ENCODE peak calls at places on chromosomes 7 and 10, in ten cellular contexts. One of them, this sample, is unnamed.

GRCh38 chr7:41520445-41520844 is 182.4 kb downstream of the INHBA start:
- DNase-seq in C1 segment of cervical spinal cord: no peak
- DNase-seq in tibial nerve: no peak
- DNase-seq in fibroblast of lung: no peak
- DNase-seq in NCI-H1092: no peak
- DNase-seq in NCI-H2029: no peak
- DNase-seq in ACHN: no peak
- DNase-seq in esophagus squamous epithelium: no peak
- DNase-seq in effector CD4-positive, alpha-beta T cell: no peak
- DNase-seq in CD8-positive, alpha-beta T cell: no peak
- DNase-seq in this sample: no peak

GRCh38 chr10:10911471-10911921 is 106.2 kb upstream of the CELF2 start:
- DNase-seq in fibroblast of lung: peak; percentile 90
- DNase-seq in NCI-H2029: no peak
- DNase-seq in esophagus squamous epithelium: no peak
- DNase-seq in effector CD4-positive, alpha-beta T cell: no peak
- DNase-seq in NCI-H1092: no peak
- DNase-seq in CD8-positive, alpha-beta T cell: no peak
- DNase-seq in C1 segment of cervical spinal cord: no peak
- DNase-seq in ACHN: peak; percentile 93
- DNase-seq in tibial nerve: peak; percentile 52
- DNase-seq in this sample: no peak

GRCh38 chr7:122886357-122887081 is at the start of gene CADPS2:
- DNase-seq in ACHN: peak; percentile 98
- DNase-seq in fibroblast of lung: peak; percentile 90
- DNase-seq in effector CD4-positive, alpha-beta T cell: no peak
- DNase-seq in tibial nerve: peak; percentile 70
- DNase-seq in CD8-positive, alpha-beta T cell: no peak
- DNase-seq in C1 segment of cervical spinal cord: peak; percentile 87
- DNase-seq in esophagus squamous epithelium: no peak
- DNase-seq in NCI-H1092: peak; percentile 85
- DNase-seq in NCI-H2029: peak; percentile 97
- DNase-seq in this sample: peak; percentile 77

GRCh38 chr7:36639826-36640225 is 84.5 kb downstream of the AOAH start:
- DNase-seq in fibroblast of lung: no peak
- DNase-seq in NCI-H1092: no peak
- DNase-seq in CD8-positive, alpha-beta T cell: peak; percentile 21
- DNase-seq in C1 segment of cervical spinal cord: no peak
- DNase-seq in esophagus squamous epithelium: no peak
- DNase-seq in ACHN: no peak
- DNase-seq in effector CD4-positive, alpha-beta T cell: no peak
- DNase-seq in tibial nerve: no peak
- DNase-seq in NCI-H2029: no peak
- DNase-seq in this sample: no peak

GRCh38 chr7:104162081-104162480 is 45.7 kb downstream of the ORC5 start:
- DNase-seq in CD8-positive, alpha-beta T cell: no peak
- DNase-seq in tibial nerve: no peak
- DNase-seq in NCI-H2029: no peak
- DNase-seq in fibroblast of lung: no peak
- DNase-seq in esophagus squamous epithelium: no peak
- DNase-seq in ACHN: no peak
- DNase-seq in effector CD4-positive, alpha-beta T cell: no peak
- DNase-seq in C1 segment of cervical spinal cord: no peak
- DNase-seq in NCI-H1092: no peak
- DNase-seq in this sample: no peak

GRCh38 chr7:36852931-36853330 is 128.6 kb upstream of the AOAH start:
- DNase-seq in tibial nerve: no peak
- DNase-seq in fibroblast of lung: no peak
- DNase-seq in NCI-H1092: no peak
- DNase-seq in NCI-H2029: no peak
- DNase-seq in effector CD4-positive, alpha-beta T cell: no peak
- DNase-seq in esophagus squamous epithelium: no peak
- DNase-seq in ACHN: no peak
- DNase-seq in C1 segment of cervical spinal cord: no peak
- DNase-seq in CD8-positive, alpha-beta T cell: no peak
- DNase-seq in this sample: no peak

GRCh38 chr7:1928555-1929348 is 258.7 kb downstream of the ELFN1 start:
- DNase-seq in NCI-H2029: peak; percentile 73
- DNase-seq in esophagus squamous epithelium: no peak
- DNase-seq in NCI-H1092: no peak
- DNase-seq in C1 segment of cervical spinal cord: no peak
- DNase-seq in CD8-positive, alpha-beta T cell: no peak
- DNase-seq in tibial nerve: no peak
- DNase-seq in fibroblast of lung: no peak
- DNase-seq in effector CD4-positive, alpha-beta T cell: no peak
- DNase-seq in ACHN: no peak
- DNase-seq in this sample: peak; percentile 93

GRCh38 chr7:94697671-94697994 is 41.7 kb upstream of the SGCE start:
- DNase-seq in ACHN: no peak
- DNase-seq in CD8-positive, alpha-beta T cell: no peak
- DNase-seq in NCI-H2029: no peak
- DNase-seq in effector CD4-positive, alpha-beta T cell: no peak
- DNase-seq in esophagus squamous epithelium: no peak
- DNase-seq in NCI-H1092: no peak
- DNase-seq in C1 segment of cervical spinal cord: no peak
- DNase-seq in fibroblast of lung: no peak
- DNase-seq in tibial nerve: no peak
- DNase-seq in this sample: no peak

GRCh38 chr10:14528450-14528849 is 197.7 kb upstream of the FRMD4A start:
- DNase-seq in C1 segment of cervical spinal cord: no peak
- DNase-seq in ACHN: no peak
- DNase-seq in tibial nerve: no peak
- DNase-seq in NCI-H2029: no peak
- DNase-seq in NCI-H1092: no peak
- DNase-seq in CD8-positive, alpha-beta T cell: no peak
- DNase-seq in fibroblast of lung: no peak
- DNase-seq in effector CD4-positive, alpha-beta T cell: no peak
- DNase-seq in esophagus squamous epithelium: no peak
- DNase-seq in this sample: no peak

GRCh38 chr7:120123528-120123927 is 149.4 kb upstream of the KCND2 start:
- DNase-seq in C1 segment of cervical spinal cord: no peak
- DNase-seq in CD8-positive, alpha-beta T cell: no peak
- DNase-seq in effector CD4-positive, alpha-beta T cell: no peak
- DNase-seq in ACHN: no peak
- DNase-seq in NCI-H1092: no peak
- DNase-seq in esophagus squamous epithelium: no peak
- DNase-seq in fibroblast of lung: no peak
- DNase-seq in NCI-H2029: no peak
- DNase-seq in tibial nerve: no peak
- DNase-seq in this sample: no peak

GRCh38 chr7:101582971-101583370 is 46.1 kb downstream of the MYL10 start:
- DNase-seq in ACHN: no peak
- DNase-seq in NCI-H1092: no peak
- DNase-seq in CD8-positive, alpha-beta T cell: no peak
- DNase-seq in fibroblast of lung: no peak
- DNase-seq in NCI-H2029: no peak
- DNase-seq in C1 segment of cervical spinal cord: no peak
- DNase-seq in esophagus squamous epithelium: no peak
- DNase-seq in effector CD4-positive, alpha-beta T cell: no peak
- DNase-seq in tibial nerve: no peak
- DNase-seq in this sample: no peak

GRCh38 chr7:927031-927671 is 27.3 kb downstream of the ADAP1 start:
- DNase-seq in ACHN: no peak
- DNase-seq in effector CD4-positive, alpha-beta T cell: no peak
- DNase-seq in CD8-positive, alpha-beta T cell: no peak
- DNase-seq in NCI-H2029: no peak
- DNase-seq in NCI-H1092: no peak
- DNase-seq in esophagus squamous epithelium: no peak
- DNase-seq in tibial nerve: no peak
- DNase-seq in C1 segment of cervical spinal cord: peak; percentile 27
- DNase-seq in fibroblast of lung: no peak
- DNase-seq in this sample: no peak

GRCh38 chr10:110843796-110844616 is 27.7 kb upstream of the PDCD4 start:
- DNase-seq in NCI-H1092: no peak
- DNase-seq in tibial nerve: no peak
- DNase-seq in esophagus squamous epithelium: no peak
- DNase-seq in ACHN: no peak
- DNase-seq in C1 segment of cervical spinal cord: no peak
- DNase-seq in NCI-H2029: no peak
- DNase-seq in effector CD4-positive, alpha-beta T cell: no peak
- DNase-seq in CD8-positive, alpha-beta T cell: no peak
- DNase-seq in fibroblast of lung: no peak
- DNase-seq in this sample: no peak

GRCh38 chr10:31451766-31452165 is 132.8 kb downstream of the ZEB1 start:
- DNase-seq in ACHN: no peak
- DNase-seq in effector CD4-positive, alpha-beta T cell: no peak
- DNase-seq in tibial nerve: no peak
- DNase-seq in CD8-positive, alpha-beta T cell: no peak
- DNase-seq in NCI-H2029: no peak
- DNase-seq in esophagus squamous epithelium: no peak
- DNase-seq in fibroblast of lung: no peak
- DNase-seq in C1 segment of cervical spinal cord: no peak
- DNase-seq in NCI-H1092: no peak
- DNase-seq in this sample: no peak

GRCh38 chr7:101702362-101702850 is 73.3 kb upstream of the MYL10 start:
- DNase-seq in fibroblast of lung: no peak
- DNase-seq in CD8-positive, alpha-beta T cell: no peak
- DNase-seq in tibial nerve: no peak
- DNase-seq in NCI-H2029: no peak
- DNase-seq in C1 segment of cervical spinal cord: no peak
- DNase-seq in esophagus squamous epithelium: no peak
- DNase-seq in ACHN: no peak
- DNase-seq in effector CD4-positive, alpha-beta T cell: no peak
- DNase-seq in NCI-H1092: no peak
- DNase-seq in this sample: no peak

GRCh38 chr10:86461963-86462804 is 59.4 kb downstream of the WAPL start:
- DNase-seq in CD8-positive, alpha-beta T cell: no peak
- DNase-seq in C1 segment of cervical spinal cord: no peak
- DNase-seq in tibial nerve: no peak
- DNase-seq in fibroblast of lung: no peak
- DNase-seq in ACHN: no peak
- DNase-seq in effector CD4-positive, alpha-beta T cell: no peak
- DNase-seq in NCI-H2029: no peak
- DNase-seq in esophagus squamous epithelium: no peak
- DNase-seq in NCI-H1092: no peak
- DNase-seq in this sample: no peak

GRCh38 chr10:87503892-87504291 is 801 bp upstream of the MINPP1 start:
- DNase-seq in ACHN: no peak
- DNase-seq in effector CD4-positive, alpha-beta T cell: no peak
- DNase-seq in esophagus squamous epithelium: no peak
- DNase-seq in tibial nerve: no peak
- DNase-seq in NCI-H2029: no peak
- DNase-seq in NCI-H1092: no peak
- DNase-seq in fibroblast of lung: peak; percentile 7
- DNase-seq in C1 segment of cervical spinal cord: no peak
- DNase-seq in CD8-positive, alpha-beta T cell: no peak
- DNase-seq in this sample: no peak

GRCh38 chr10:46536781-46537180 is 19.7 kb downstream of the GPRIN2 start:
- DNase-seq in CD8-positive, alpha-beta T cell: no peak
- DNase-seq in esophagus squamous epithelium: no peak
- DNase-seq in ACHN: no peak
- DNase-seq in tibial nerve: no peak
- DNase-seq in NCI-H1092: no peak
- DNase-seq in NCI-H2029: no peak
- DNase-seq in C1 segment of cervical spinal cord: no peak
- DNase-seq in effector CD4-positive, alpha-beta T cell: no peak
- DNase-seq in fibroblast of lung: no peak
- DNase-seq in this sample: no peak

GRCh38 chr7:134553976-134554375 is 5.1 kb downstream of the AKR1B15 start:
- DNase-seq in effector CD4-positive, alpha-beta T cell: no peak
- DNase-seq in esophagus squamous epithelium: no peak
- DNase-seq in ACHN: peak; percentile 24
- DNase-seq in NCI-H1092: no peak
- DNase-seq in tibial nerve: no peak
- DNase-seq in fibroblast of lung: no peak
- DNase-seq in NCI-H2029: no peak
- DNase-seq in CD8-positive, alpha-beta T cell: no peak
- DNase-seq in C1 segment of cervical spinal cord: no peak
- DNase-seq in this sample: no peak

GRCh38 chr10:94194256-94194655 is 168.5 kb downstream of the NOC3L start:
- DNase-seq in tibial nerve: no peak
- DNase-seq in NCI-H1092: no peak
- DNase-seq in effector CD4-positive, alpha-beta T cell: no peak
- DNase-seq in NCI-H2029: no peak
- DNase-seq in ACHN: peak; percentile 45
- DNase-seq in CD8-positive, alpha-beta T cell: no peak
- DNase-seq in C1 segment of cervical spinal cord: no peak
- DNase-seq in esophagus squamous epithelium: no peak
- DNase-seq in fibroblast of lung: peak; percentile 50
- DNase-seq in this sample: no peak

GRCh38 chr10:1605999-1606940 is 131.1 kb downstream of the ADARB2 start:
- DNase-seq in fibroblast of lung: no peak
- DNase-seq in tibial nerve: no peak
- DNase-seq in NCI-H2029: peak; percentile 11
- DNase-seq in esophagus squamous epithelium: no peak
- DNase-seq in C1 segment of cervical spinal cord: no peak
- DNase-seq in effector CD4-positive, alpha-beta T cell: no peak
- DNase-seq in NCI-H1092: no peak
- DNase-seq in CD8-positive, alpha-beta T cell: no peak
- DNase-seq in ACHN: no peak
- DNase-seq in this sample: no peak

GRCh38 chr10:7436490-7437100 is 25.8 kb upstream of the SFMBT2 start:
- DNase-seq in esophagus squamous epithelium: no peak
- DNase-seq in effector CD4-positive, alpha-beta T cell: no peak
- DNase-seq in NCI-H1092: no peak
- DNase-seq in fibroblast of lung: peak; percentile 32
- DNase-seq in ACHN: no peak
- DNase-seq in NCI-H2029: no peak
- DNase-seq in tibial nerve: no peak
- DNase-seq in CD8-positive, alpha-beta T cell: no peak
- DNase-seq in C1 segment of cervical spinal cord: no peak
- DNase-seq in this sample: no peak

GRCh38 chr10:14879801-14880193 is 1.1 kb downstream of the SUV39H2 start:
- DNase-seq in NCI-H2029: no peak
- DNase-seq in ACHN: no peak
- DNase-seq in C1 segment of cervical spinal cord: no peak
- DNase-seq in effector CD4-positive, alpha-beta T cell: no peak
- DNase-seq in CD8-positive, alpha-beta T cell: no peak
- DNase-seq in esophagus squamous epithelium: no peak
- DNase-seq in fibroblast of lung: no peak
- DNase-seq in NCI-H1092: no peak
- DNase-seq in tibial nerve: no peak
- DNase-seq in this sample: no peak

GRCh38 chr7:26617066-26617465 is 247.3 kb downstream of the SKAP2 start:
- DNase-seq in NCI-H2029: no peak
- DNase-seq in CD8-positive, alpha-beta T cell: no peak
- DNase-seq in tibial nerve: no peak
- DNase-seq in effector CD4-positive, alpha-beta T cell: no peak
- DNase-seq in fibroblast of lung: no peak
- DNase-seq in esophagus squamous epithelium: no peak
- DNase-seq in NCI-H1092: no peak
- DNase-seq in ACHN: no peak
- DNase-seq in C1 segment of cervical spinal cord: no peak
- DNase-seq in this sample: no peak

GRCh38 chr10:101097881-101098280 is 33.2 kb upstream of the TLX1 start:
- DNase-seq in fibroblast of lung: no peak
- DNase-seq in NCI-H2029: no peak
- DNase-seq in CD8-positive, alpha-beta T cell: no peak
- DNase-seq in effector CD4-positive, alpha-beta T cell: no peak
- DNase-seq in C1 segment of cervical spinal cord: no peak
- DNase-seq in tibial nerve: no peak
- DNase-seq in ACHN: no peak
- DNase-seq in esophagus squamous epithelium: no peak
- DNase-seq in NCI-H1092: no peak
- DNase-seq in this sample: no peak

GRCh38 chr10:131983780-131984179 is 2.1 kb upstream of the BNIP3 start:
- DNase-seq in ACHN: no peak
- DNase-seq in C1 segment of cervical spinal cord: no peak
- DNase-seq in tibial nerve: no peak
- DNase-seq in NCI-H2029: no peak
- DNase-seq in fibroblast of lung: peak; percentile 95
- DNase-seq in effector CD4-positive, alpha-beta T cell: no peak
- DNase-seq in esophagus squamous epithelium: no peak
- DNase-seq in CD8-positive, alpha-beta T cell: no peak
- DNase-seq in NCI-H1092: no peak
- DNase-seq in this sample: no peak

GRCh38 chr7:73681031-73681430 is 2.2 kb downstream of the DNAJC30 start:
- DNase-seq in ACHN: peak; percentile 62
- DNase-seq in NCI-H1092: no peak
- DNase-seq in CD8-positive, alpha-beta T cell: no peak
- DNase-seq in effector CD4-positive, alpha-beta T cell: no peak
- DNase-seq in NCI-H2029: no peak
- DNase-seq in fibroblast of lung: no peak
- DNase-seq in C1 segment of cervical spinal cord: no peak
- DNase-seq in esophagus squamous epithelium: no peak
- DNase-seq in tibial nerve: no peak
- DNase-seq in this sample: no peak

GRCh38 chr7:148303295-148304013 is 287.1 kb upstream of the C7orf33 start:
- DNase-seq in NCI-H1092: peak; percentile 23
- DNase-seq in esophagus squamous epithelium: peak; percentile 21
- DNase-seq in C1 segment of cervical spinal cord: no peak
- DNase-seq in CD8-positive, alpha-beta T cell: no peak
- DNase-seq in fibroblast of lung: peak; percentile 11
- DNase-seq in effector CD4-positive, alpha-beta T cell: no peak
- DNase-seq in ACHN: peak; percentile 23
- DNase-seq in NCI-H2029: no peak
- DNase-seq in tibial nerve: peak; percentile 81
- DNase-seq in this sample: no peak

This sample was measured in SHP77 treated with DMSO at 0.1 percent for 48 hours.